ENCODE peak calls at places on chromosomes 3 and 15, in six cellular contexts. F, D, P, V, U and K are unnamed samples. For H3K27me3, the result is how much of the 10 kb centered on the place peaks cover.

GRCh38 chr3:12444582-12445468 is 39.5 kb upstream of the TSEN2 start:
- DNase-seq in F (peak), D (no peak), P (peak), V (no peak), U (peak), K (no peak)

GRCh38 chr3:46661776-46662766 is 31.4 kb downstream of the ALS2CL start:
- DNase-seq in F (no peak), D (no peak), P (no peak), V (no peak), U (no peak), K (no peak)

GRCh38 chr15:70260096-70260495 is 162.4 kb upstream of the TLE3 start:
- DNase-seq in F (no peak), D (no peak), P (no peak), V (peak), U (no peak), K (no peak)

GRCh38 chr3:148833223-148833622 is 5.6 kb downstream of the CPB1 start:
- DNase-seq in F (peak), D (no peak), P (no peak), V (no peak), U (no peak), K (no peak)

GRCh38 chr15:26325495-26325894 is 447.4 kb downstream of the GABRB3 start:
- DNase-seq in F (no peak), D (no peak), P (no peak), V (no peak), U (no peak), K (no peak)

GRCh38 chr15:89971592-89971997 is 29.5 kb upstream of the ZNF710 start:
- DNase-seq in F (peak), D (no peak), P (peak), V (peak), U (peak), K (peak)

GRCh38 chr3:58034738-58035511 is 26.7 kb downstream of the FLNB start:
- DNase-seq in F (no peak), D (no peak), P (no peak), V (peak), U (no peak), K (no peak)

GRCh38 chr3:11810276-11810675 is 36.4 kb downstream of the TAMM41 start:
- DNase-seq in F (peak), D (no peak), P (no peak), V (no peak), U (peak), K (peak)

GRCh38 chr3:47469616-47470015 is 6.1 kb downstream of the SCAP start:
- DNase-seq in F (no peak), D (no peak), P (no peak), V (no peak), U (peak), K (no peak)

GRCh38 chr15:76336254-76337046 is at the start of gene ISL2:
- DNase-seq in F (peak), D (no peak), P (peak), V (peak), U (peak), K (peak)

GRCh38 chr3:68007621-68008226 is 353.3 kb upstream of the SUCLG2 start:
- DNase-seq in F (no peak), D (no peak), P (no peak), V (no peak), U (no peak), K (no peak)

GRCh38 chr3:35745802-35746484 is 106.6 kb downstream of the ARPP21 start:
- DNase-seq in F (no peak), D (no peak), P (no peak), V (no peak), U (no peak), K (no peak)

GRCh38 chr3:187082976-187083375 is 56.3 kb downstream of the RPL39L start:
- DNase-seq in F (no peak), D (no peak), P (no peak), V (no peak), U (no peak), K (no peak)

GRCh38 chr3:63862804-63863149 is 828 bp downstream of the THOC7 start:
- DNase-seq in F (no peak), D (no peak), P (no peak), V (no peak), U (no peak), K (no peak)

GRCh38 chr3:16378920-16379319 is 113.9 kb downstream of the OXNAD1 start:
- DNase-seq in F (peak), D (no peak), P (peak), V (no peak), U (no peak), K (peak)

GRCh38 chr15:68463996-68464395 is 32.0 kb upstream of the ITGA11 start:
- DNase-seq in F (peak), D (no peak), P (no peak), V (no peak), U (peak), K (no peak)

GRCh38 chr3:13161021-13161759 is 88.0 kb upstream of the IQSEC1 start:
- DNase-seq in F (no peak), D (no peak), P (no peak), V (no peak), U (no peak), K (no peak)

GRCh38 chr15:36845270-36845669 is 255.1 kb downstream of the MEIS2 start:
- DNase-seq in F (no peak), D (no peak), P (no peak), V (no peak), U (no peak), K (no peak)

GRCh38 chr3:119310052-119310451 is 15.9 kb downstream of the ARHGAP31 start:
- DNase-seq in F (peak), D (no peak), P (peak), V (no peak), U (peak), K (peak)

GRCh38 chr15:81386947-81387346 is 12.9 kb upstream of the TMC3 start:
- DNase-seq in F (no peak), D (no peak), P (no peak), V (no peak), U (no peak), K (no peak)

GRCh38 chr15:83114856-83115255 is 7.4 kb downstream of the TM6SF1 start:
- DNase-seq in F (no peak), D (no peak), P (no peak), V (no peak), U (no peak), K (no peak)

GRCh38 chr3:178320481-178321352 is 215.5 kb upstream of the KCNMB2 start:
- DNase-seq in F (peak), D (no peak), P (peak), V (peak), U (peak), K (no peak)

GRCh38 chr15:101150723-101151040 is 101.2 kb downstream of the CHSY1 start:
- DNase-seq in F (no peak), D (no peak), P (no peak), V (no peak), U (no peak), K (no peak)

GRCh38 chr3:65671004-65671403 is 367.7 kb downstream of the MAGI1 start:
- DNase-seq in F (no peak), D (no peak), P (no peak), V (no peak), U (no peak), K (no peak)

GRCh38 chr3:28824316-28824715 is 456.6 kb upstream of the RBMS3 start:
- DNase-seq in F (no peak), D (no peak), P (no peak), V (no peak), U (no peak), K (no peak)

GRCh38 chr3:39651993-39652739 is 157.2 kb upstream of the MYRIP start:
- DNase-seq in F (no peak), D (no peak), P (no peak), V (no peak), U (no peak), K (no peak)

GRCh38 chr3:8658326-8659212 is 14.0 kb upstream of the SSUH2 start:
- DNase-seq in F (peak), D (peak), P (no peak), V (peak), U (peak), K (no peak)

GRCh38 chr3:99875573-99875924 is 57.9 kb downstream of the CMSS1 start:
- DNase-seq in F (peak), D (no peak), P (peak), V (no peak), U (peak), K (no peak)

DNA sequence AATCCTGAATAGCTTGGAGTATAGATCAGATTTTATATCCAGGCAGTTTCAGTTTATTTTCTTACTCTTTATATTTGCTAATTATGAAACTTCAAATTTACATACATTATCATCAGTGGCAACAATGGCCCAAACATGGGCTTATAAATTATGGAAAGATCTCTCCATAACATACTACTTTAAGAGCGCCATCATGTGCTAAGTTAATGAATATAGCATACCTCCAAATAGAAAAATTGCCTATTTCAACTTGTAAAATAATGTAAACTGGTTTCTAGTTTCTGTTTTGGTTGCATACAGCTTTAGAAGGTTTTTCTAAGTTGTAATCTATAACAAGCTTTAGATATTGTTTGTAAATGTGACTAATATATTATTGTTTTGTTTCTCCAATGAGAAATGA is 531.3 kb upstream of the UBE2E2 start:
- DNase-seq in F (no peak), D (no peak), P (no peak), V (no peak), U (no peak), K (no peak)
- TF ChIP-seq CTCF in F (no peak), D (no peak), P (peak), V (no peak), U (no peak), K (no peak)

GRCh38 chr3:78035020-78035660 is 995.2 kb downstream of the ROBO2 start:
- DNase-seq in F (no peak), D (no peak), P (no peak), V (no peak), U (no peak), K (no peak)
- H3K4me3 ChIP-seq in F (no peak), D (no peak), P (no peak), V (no peak), U (no peak), K (no peak)

GRCh38 chr15:96351801-96352593 is 21.5 kb downstream of the NR2F2 start:
- DNase-seq in F (peak), D (no peak), P (no peak), V (no peak), U (no peak), K (no peak)
- H3K27me3 ChIP-seq in F (under half), D (under half), P (under half), V (under half), U (half or more), K (under half)

GRCh38 chr3:136114421-136114820 is 81.7 kb downstream of the MSL2 start:
- DNase-seq in F (peak), D (no peak), P (no peak), V (no peak), U (no peak), K (no peak)

GRCh38 chr3:136105044-136105443 is 91.1 kb downstream of the MSL2 start:
- DNase-seq in F (no peak), D (no peak), P (no peak), V (no peak), U (no peak), K (no peak)

GRCh38 chr3:136106101-136106500 is 90.0 kb downstream of the MSL2 start:
- DNase-seq in F (no peak), D (no peak), P (no peak), V (no peak), U (peak), K (no peak)

GRCh38 chr3:136109499-136109898 is 86.6 kb downstream of the MSL2 start:
- DNase-seq in F (no peak), D (no peak), P (no peak), V (peak), U (no peak), K (no peak)

DNA sequence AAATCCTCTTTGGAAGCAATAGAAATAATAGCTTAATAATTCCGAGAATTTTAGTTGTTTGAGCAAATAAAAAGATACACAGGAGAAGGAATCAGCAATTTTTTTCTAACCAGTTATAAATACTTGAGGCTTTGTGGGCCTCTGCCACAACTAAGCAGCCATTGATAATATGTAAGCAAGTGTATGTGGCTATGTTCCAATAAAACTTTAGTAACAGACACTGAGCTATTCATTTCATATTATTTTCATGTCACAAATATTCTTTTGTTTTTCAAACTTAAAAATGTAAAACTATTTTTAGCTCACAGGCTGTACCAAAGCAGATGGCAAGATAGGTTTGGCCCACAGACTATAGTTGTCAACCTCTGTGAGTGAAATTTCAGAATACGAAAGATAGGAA is 85.7 kb downstream of the MSL2 start:
- DNase-seq in F (no peak), D (no peak), P (no peak), V (no peak), U (no peak), K (no peak)
- TF ChIP-seq CTCF in F (no peak), D (no peak), P (no peak), V (no peak), U (no peak), K (no peak)

GRCh38 chr3:107235193-107235922 is 141.9 kb upstream of the CCDC54 start:
- DNase-seq in F (peak), D (no peak), P (no peak), V (no peak), U (peak), K (no peak)
- H3K4me3 ChIP-seq in F (peak), D (peak), P (peak), V (peak), U (no peak), K (peak)